ENCODE peak calls at places on chromosomes 1 and 21, in seven cellular contexts. B is central memory CD4-positive, alpha-beta T cell; D is T-helper 9 cell; C is hepatic stellate cell; V is NCI-H1092; A is effector memory CD4-positive, alpha-beta T cell; T is M059J. N is an unnamed sample.

GRCh38 chr1:30790850-30791778 is 33.5 kb upstream of the LAPTM5 start:
- DNase-seq in B (peak), D (no peak), C (no peak), V (no peak), A (no peak), T (no peak), N (no peak)

GRCh38 chr1:101165944-101166343 is 70.9 kb upstream of the S1PR1 start:
- DNase-seq in B (no peak), D (no peak), C (no peak), V (no peak), A (no peak), T (no peak), N (no peak)

GRCh38 chr1:15008783-15009709 is 144.5 kb upstream of the TMEM51 start:
- DNase-seq in B (no peak), D (no peak), C (no peak), V (no peak), A (no peak), T (peak), N (no peak)

GRCh38 chr1:162390396-162391185 is 9.1 kb downstream of the C1orf226 start:
- DNase-seq in B (no peak), D (no peak), C (no peak), V (peak), A (no peak), T (no peak), N (no peak)

GRCh38 chr1:57003398-57004139 is 37.8 kb upstream of the C8B start:
- DNase-seq in B (no peak), D (no peak), C (no peak), V (no peak), A (no peak), T (no peak), N (no peak)

GRCh38 chr1:12851779-12852178 is 3.3 kb upstream of the HNRNPCL1 start:
- DNase-seq in B (no peak), D (no peak), C (no peak), V (no peak), A (no peak), T (peak), N (no peak)

GRCh38 chr21:43905726-43906455 is 40.9 kb downstream of the AGPAT3 start:
- DNase-seq in B (no peak), D (no peak), C (no peak), V (no peak), A (no peak), T (no peak), N (no peak)

GRCh38 chr1:80392529-80392928 is 1386.0 kb upstream of the ADGRL4 start:
- DNase-seq in B (no peak), D (no peak), C (no peak), V (no peak), A (no peak), T (no peak), N (no peak)

GRCh38 chr1:161051219-161051618 is 5.4 kb upstream of the USF1 start:
- DNase-seq in B (no peak), D (no peak), C (no peak), V (no peak), A (no peak), T (no peak), N (no peak)

GRCh38 chr1:172647110-172647564 is 11.8 kb upstream of the FASLG start:
- DNase-seq in B (no peak), D (no peak), C (no peak), V (no peak), A (no peak), T (peak), N (no peak)

GRCh38 chr1:3623441-3624150 is 1.2 kb upstream of the TPRG1L start:
- DNase-seq in B (no peak), D (no peak), C (peak), V (no peak), A (no peak), T (no peak), N (no peak)

GRCh38 chr21:43864313-43864805 is 664 bp upstream of the AGPAT3 start:
- DNase-seq in B (peak), D (peak), C (no peak), V (no peak), A (no peak), T (peak), N (no peak)